ENCODE peak calls at places on chromosome 16, in eight cellular contexts. D, L, U, S, H, K, W and A are unnamed samples.

GRCh38 chr16:18804540-18804939 is 3.2 kb upstream of the ARL6IP1 start:
- DNase-seq in D (no peak), L (no peak), U (no peak), S (no peak), H (no peak), K (peak), W (no peak), A (no peak)

GRCh38 chr16:56611281-56611833 is 3.0 kb downstream of the MT2A start:
- DNase-seq in D (peak), L (no peak), U (no peak), S (no peak), H (no peak), K (no peak), W (no peak), A (no peak)

GRCh38 chr16:83936581-83937165 is 16.4 kb upstream of the OSGIN1 start:
- DNase-seq in D (no peak), L (no peak), U (no peak), S (no peak), H (no peak), K (peak), W (no peak), A (no peak)

GRCh38 chr16:27802664-27803450 is 252.9 kb downstream of the KATNIP start:
- DNase-seq in D (no peak), L (no peak), U (no peak), S (no peak), H (no peak), K (no peak), W (no peak), A (no peak)

GRCh38 chr16:67372664-67373063 is 20.6 kb downstream of the TPPP3 start:
- DNase-seq in D (peak), L (no peak), U (no peak), S (no peak), H (no peak), K (peak), W (no peak), A (no peak)

GRCh38 chr16:22302776-22303363 is 5.7 kb downstream of the POLR3E start:
- DNase-seq in D (no peak), L (no peak), U (no peak), S (no peak), H (no peak), K (no peak), W (no peak), A (no peak)

GRCh38 chr16:56317998-56318912 is 107.1 kb downstream of the AMFR start:
- DNase-seq in D (peak), L (peak), U (peak), S (peak), H (peak), K (peak), W (peak), A (peak)

GRCh38 chr16:24993722-24994686 is 21.2 kb downstream of the ARHGAP17 start:
- DNase-seq in D (peak), L (no peak), U (no peak), S (no peak), H (no peak), K (no peak), W (no peak), A (no peak)

GRCh38 chr16:57532251-57532625 is 4.1 kb downstream of the CCDC102A start:
- DNase-seq in D (no peak), L (no peak), U (no peak), S (no peak), H (no peak), K (no peak), W (no peak), A (no peak)

GRCh38 chr16:80816372-80816771 is 12.0 kb upstream of the CDYL2 start:
- DNase-seq in D (no peak), L (no peak), U (no peak), S (no peak), H (no peak), K (no peak), W (no peak), A (no peak)

GRCh38 chr16:84426804-84427203 is 58.5 kb downstream of the ATP2C2 start:
- DNase-seq in D (no peak), L (no peak), U (no peak), S (no peak), H (no peak), K (no peak), W (no peak), A (no peak)

GRCh38 chr16:50037791-50038190 is 12.8 kb downstream of the CNEP1R1 start:
- DNase-seq in D (peak), L (no peak), U (no peak), S (no peak), H (no peak), K (no peak), W (no peak), A (no peak)

GRCh38 chr16:79707867-79708266 is 107.3 kb upstream of the MAF start:
- DNase-seq in D (peak), L (no peak), U (no peak), S (no peak), H (no peak), K (no peak), W (no peak), A (no peak)

GRCh38 chr16:55052335-55053070 is 121.8 kb downstream of the IRX5 start:
- DNase-seq in D (no peak), L (no peak), U (no peak), S (no peak), H (no peak), K (no peak), W (no peak), A (no peak)

GRCh38 chr16:89711601-89712475 is 8.9 kb downstream of the VPS9D1 start:
- DNase-seq in D (peak), L (no peak), U (peak), S (peak), H (no peak), K (peak), W (no peak), A (peak)

GRCh38 chr16:62068747-62069146 is 32.5 kb upstream of the CDH8 start:
- DNase-seq in D (no peak), L (no peak), U (no peak), S (no peak), H (no peak), K (peak), W (no peak), A (no peak)

GRCh38 chr16:89052824-89053724 is 40.6 kb upstream of the ACSF3 start:
- DNase-seq in D (peak), L (peak), U (peak), S (no peak), H (peak), K (peak), W (peak), A (no peak)

GRCh38 chr16:4067262-4068001 is 48.8 kb downstream of the ADCY9 start:
- DNase-seq in D (no peak), L (no peak), U (no peak), S (no peak), H (no peak), K (no peak), W (no peak), A (no peak)

GRCh38 chr16:52497067-52497816 is 49.7 kb downstream of the TOX3 start:
- DNase-seq in D (peak), L (peak), U (no peak), S (no peak), H (no peak), K (peak), W (peak), A (no peak)

GRCh38 chr16:1650131-1650530 is 27.9 kb upstream of the JPT2 start:
- DNase-seq in D (no peak), L (no peak), U (no peak), S (no peak), H (no peak), K (no peak), W (no peak), A (no peak)

GRCh38 chr16:68665501-68665900 is 20.4 kb downstream of the CDH3 start:
- DNase-seq in D (no peak), L (no peak), U (no peak), S (no peak), H (no peak), K (no peak), W (no peak), A (no peak)

GRCh38 chr16:56450275-56450889 is 750 bp downstream of the NUDT21 start:
- DNase-seq in D (peak), L (no peak), U (no peak), S (no peak), H (no peak), K (peak), W (no peak), A (no peak)

GRCh38 chr16:89412811-89413210 is 77.5 kb downstream of the ANKRD11 start:
- DNase-seq in D (no peak), L (no peak), U (no peak), S (no peak), H (no peak), K (no peak), W (no peak), A (no peak)

GRCh38 chr16:50213939-50214519 is 52.3 kb upstream of the ADCY7 start:
- DNase-seq in D (peak), L (no peak), U (no peak), S (peak), H (no peak), K (peak), W (peak), A (no peak)

GRCh38 chr16:89017543-89017942 is 40.5 kb upstream of the CBFA2T3 start:
- DNase-seq in D (no peak), L (no peak), U (no peak), S (no peak), H (no peak), K (no peak), W (no peak), A (no peak)

GRCh38 chr16:47712276-47713224 is 251.4 kb downstream of the PHKB start:
- DNase-seq in D (no peak), L (no peak), U (no peak), S (no peak), H (no peak), K (no peak), W (no peak), A (no peak)

GRCh38 chr16:28260193-28260592 is 32.1 kb upstream of the SBK1 start:
- DNase-seq in D (no peak), L (no peak), U (no peak), S (no peak), H (no peak), K (no peak), W (no peak), A (no peak)

GRCh38 chr16:81846105-81846504 is 67.0 kb downstream of the PLCG2 start:
- DNase-seq in D (no peak), L (no peak), U (no peak), S (no peak), H (no peak), K (no peak), W (no peak), A (no peak)

GRCh38 chr16:50270510-50271147 is 4.3 kb downstream of the ADCY7 start:
- DNase-seq in D (no peak), L (no peak), U (no peak), S (no peak), H (no peak), K (no peak), W (no peak), A (no peak)

GRCh38 chr16:17369441-17369951 is 101.3 kb downstream of the XYLT1 start:
- DNase-seq in D (no peak), L (no peak), U (peak), S (no peak), H (no peak), K (no peak), W (no peak), A (no peak)

GRCh38 chr16:30430428-30430970 is 669 bp upstream of the DCTPP1 start:
- DNase-seq in D (no peak), L (no peak), U (peak), S (no peak), H (no peak), K (no peak), W (no peak), A (no peak)

GRCh38 chr16:2924901-2925820 is 13.4 kb downstream of the FLYWCH1 start:
- DNase-seq in D (no peak), L (no peak), U (no peak), S (no peak), H (no peak), K (no peak), W (no peak), A (peak)

GRCh38 chr16:2515180-2515803 is 1.5 kb downstream of the ATP6V0C start:
- DNase-seq in D (no peak), L (no peak), U (no peak), S (no peak), H (no peak), K (no peak), W (no peak), A (no peak)

GRCh38 chr16:14629612-14629918 is 495 bp downstream of the PARN start:
- DNase-seq in D (peak), L (no peak), U (no peak), S (no peak), H (no peak), K (no peak), W (no peak), A (peak)

GRCh38 chr16:27515874-27516353 is 33.8 kb downstream of the GTF3C1 start:
- DNase-seq in D (no peak), L (no peak), U (peak), S (no peak), H (no peak), K (peak), W (no peak), A (peak)

GRCh38 chr16:77195411-77195810 is 3.8 kb upstream of the SYCE1L start:
- DNase-seq in D (no peak), L (no peak), U (no peak), S (no peak), H (no peak), K (no peak), W (no peak), A (no peak)

GRCh38 chr16:6918661-6919060 is 414.0 kb upstream of the RBFOX1 start:
- DNase-seq in D (no peak), L (no peak), U (no peak), S (no peak), H (no peak), K (peak), W (no peak), A (no peak)

GRCh38 chr16:84628226-84628731 is 10.4 kb upstream of the COTL1 start:
- DNase-seq in D (no peak), L (no peak), U (no peak), S (no peak), H (no peak), K (no peak), W (no peak), A (no peak)